ENCODE peak calls at places on chromosomes 5 and 9, in six cellular contexts. F, Z, V, K, E and Y are unnamed samples.

GRCh38 chr5:60668715-60669304 is 31.2 kb downstream of the DEPDC1B start:
- DNase-seq in F (no peak), Z (no peak), V (peak), K (peak), E (no peak), Y (peak)

GRCh38 chr5:178496661-178497060 is 93.5 kb downstream of the COL23A1 start:
- DNase-seq in F (no peak), Z (no peak), V (no peak), K (no peak), E (no peak), Y (no peak)

GRCh38 chr5:146595088-146595487 is 79.1 kb upstream of the GPR151 start:
- DNase-seq in F (no peak), Z (no peak), V (peak), K (peak), E (no peak), Y (no peak)

GRCh38 chr9:72856985-72857631 is 95.7 kb downstream of the ALDH1A1 start:
- DNase-seq in F (peak), Z (peak), V (peak), K (peak), E (peak), Y (peak)

GRCh38 chr5:113606298-113607134 is 93.0 kb downstream of the YTHDC2 start:
- DNase-seq in F (peak), Z (no peak), V (peak), K (peak), E (peak), Y (peak)

GRCh38 chr9:14769235-14769580 is 46.7 kb upstream of the CER1 start:
- DNase-seq in F (no peak), Z (no peak), V (peak), K (peak), E (no peak), Y (no peak)

GRCh38 chr5:100872409-100873190 is 30.5 kb downstream of the ST8SIA4 start:
- DNase-seq in F (no peak), Z (no peak), V (no peak), K (no peak), E (no peak), Y (no peak)

GRCh38 chr9:134534661-134535080 is 106.9 kb upstream of the COL5A1 start:
- DNase-seq in F (no peak), Z (no peak), V (no peak), K (no peak), E (no peak), Y (no peak)

DNA sequence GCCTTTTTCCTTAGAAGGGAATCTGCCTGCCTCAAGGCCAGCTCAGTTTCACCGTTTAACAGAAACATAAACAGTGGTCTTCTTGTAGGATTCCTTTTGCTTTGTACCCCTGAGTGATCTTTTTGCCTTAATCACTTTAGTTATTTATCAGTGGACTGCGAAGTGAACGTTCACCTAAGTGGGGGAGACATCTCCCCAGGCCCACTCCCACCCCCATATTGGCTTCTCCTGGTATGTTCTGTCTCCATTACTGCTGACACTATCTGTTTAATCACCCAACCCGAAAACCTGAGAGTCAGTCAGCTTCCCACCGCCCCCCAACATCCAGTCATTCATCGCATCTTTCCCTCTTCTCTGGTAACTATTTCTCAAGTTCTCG is 1.4 kb downstream of the SKP2 start:
- DNase-seq in F (no peak), Z (no peak), V (no peak), K (no peak), E (no peak), Y (no peak)
- H3K27ac ChIP-seq in F (no peak), Z (peak), V (no peak), K (peak), E (no peak), Y (no peak)

DNA sequence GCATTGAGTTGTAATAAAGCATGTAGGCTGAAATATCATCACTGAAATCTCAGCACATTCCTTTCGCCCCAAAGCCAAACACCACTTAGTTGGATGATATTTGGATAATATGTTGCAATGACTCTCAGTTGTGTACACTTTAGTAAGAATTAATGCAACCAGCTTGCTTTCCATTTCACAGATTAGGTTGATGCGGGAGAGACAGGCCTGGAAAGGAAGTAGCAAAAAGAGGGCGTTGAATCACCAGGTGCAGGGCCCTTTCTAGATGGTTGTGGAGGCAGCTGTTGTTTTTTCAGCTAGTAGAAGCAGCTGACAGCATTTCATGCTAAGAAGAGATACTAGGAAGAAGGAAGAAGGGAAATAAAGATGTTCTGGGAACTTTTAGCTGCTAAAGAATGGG is 30.9 kb downstream of the DMRT3 start:
- DNase-seq in F (no peak), Z (no peak), V (no peak), K (no peak), E (no peak), Y (no peak)
- H3K27ac ChIP-seq in F (no peak), Z (no peak), V (no peak), K (no peak), E (no peak), Y (no peak)

GRCh38 chr5:139565411-139566305 is 4.5 kb downstream of the UBE2D2 start:
- DNase-seq in F (no peak), Z (no peak), V (no peak), K (no peak), E (no peak), Y (peak)

GRCh38 chr5:139566611-139567010 is 5.5 kb downstream of the UBE2D2 start:
- DNase-seq in F (no peak), Z (no peak), V (no peak), K (no peak), E (no peak), Y (no peak)

GRCh38 chr5:139560752-139561654 is at the start of gene UBE2D2:
- DNase-seq in F (peak), Z (peak), V (peak), K (peak), E (peak), Y (peak)

GRCh38 chr5:139561655-139562451 is 714 bp downstream of the UBE2D2 start:
- DNase-seq in F (no peak), Z (no peak), V (peak), K (peak), E (peak), Y (peak)

DNA sequence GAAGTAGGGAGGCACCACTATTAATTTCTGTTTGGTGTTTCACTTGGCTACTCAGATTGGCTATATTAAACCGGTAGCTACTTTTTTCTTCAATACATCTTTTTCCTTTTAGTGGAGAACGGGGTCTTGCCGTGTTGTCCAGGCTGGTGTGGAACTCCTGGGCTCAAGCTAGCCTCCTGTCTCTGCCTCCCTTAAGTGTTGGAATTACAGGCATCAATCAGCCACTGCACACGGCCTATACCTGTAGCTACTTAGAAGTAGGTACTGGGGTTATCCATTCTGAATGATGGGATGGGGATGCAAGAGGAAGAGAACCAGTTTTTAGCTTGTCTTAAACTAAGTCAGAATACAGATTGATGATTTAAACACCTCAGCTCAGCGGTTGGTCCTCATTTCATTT is 1.7 kb downstream of the UBE2D2 start:
- DNase-seq in F (no peak), Z (no peak), V (no peak), K (no peak), E (no peak), Y (no peak)
- H3K27ac ChIP-seq in F (peak), Z (peak), V (no peak), K (peak), E (no peak), Y (no peak)

DNA sequence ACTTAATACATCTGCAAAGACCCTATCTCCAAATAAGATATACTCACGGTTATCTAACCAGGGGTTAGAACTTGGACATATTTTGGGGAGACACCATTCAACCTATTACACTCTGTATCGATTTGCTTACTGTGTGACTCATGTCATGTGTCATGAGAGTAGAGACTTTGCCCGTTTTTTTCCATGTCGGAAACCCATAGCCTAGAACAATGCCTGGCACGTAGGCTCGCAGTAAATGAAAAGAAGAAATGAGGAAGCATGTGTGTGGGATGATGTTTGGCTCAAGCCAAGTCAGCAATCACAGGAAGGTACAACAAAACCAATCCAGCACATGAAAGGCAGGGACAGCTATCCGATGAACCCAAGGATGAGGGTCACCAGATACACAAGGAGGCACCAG is 94.6 kb upstream of the DNAH5 start:
- DNase-seq in F (no peak), Z (no peak), V (no peak), K (no peak), E (no peak), Y (no peak)
- H3K27ac ChIP-seq in F (no peak), Z (no peak), V (no peak), K (peak), E (no peak), Y (no peak)

GRCh38 chr5:138951091-138951985 is 76.2 kb upstream of the LRRTM2 start:
- DNase-seq in F (no peak), Z (no peak), V (no peak), K (no peak), E (peak), Y (no peak)

GRCh38 chr5:138950411-138951011 is 75.4 kb upstream of the LRRTM2 start:
- DNase-seq in F (no peak), Z (no peak), V (no peak), K (no peak), E (peak), Y (no peak)

GRCh38 chr5:138948391-138949222 is 73.5 kb upstream of the LRRTM2 start:
- DNase-seq in F (no peak), Z (no peak), V (no peak), K (no peak), E (peak), Y (no peak)

GRCh38 chr5:138949223-138949574 is 74.1 kb upstream of the LRRTM2 start:
- DNase-seq in F (no peak), Z (no peak), V (no peak), K (no peak), E (peak), Y (no peak)

GRCh38 chr5:138949988-138950387 is 74.9 kb upstream of the LRRTM2 start:
- DNase-seq in F (no peak), Z (no peak), V (no peak), K (no peak), E (peak), Y (no peak)
- H3K27ac ChIP-seq in F (peak), Z (no peak), V (no peak), K (no peak), E (peak), Y (no peak)

DNA sequence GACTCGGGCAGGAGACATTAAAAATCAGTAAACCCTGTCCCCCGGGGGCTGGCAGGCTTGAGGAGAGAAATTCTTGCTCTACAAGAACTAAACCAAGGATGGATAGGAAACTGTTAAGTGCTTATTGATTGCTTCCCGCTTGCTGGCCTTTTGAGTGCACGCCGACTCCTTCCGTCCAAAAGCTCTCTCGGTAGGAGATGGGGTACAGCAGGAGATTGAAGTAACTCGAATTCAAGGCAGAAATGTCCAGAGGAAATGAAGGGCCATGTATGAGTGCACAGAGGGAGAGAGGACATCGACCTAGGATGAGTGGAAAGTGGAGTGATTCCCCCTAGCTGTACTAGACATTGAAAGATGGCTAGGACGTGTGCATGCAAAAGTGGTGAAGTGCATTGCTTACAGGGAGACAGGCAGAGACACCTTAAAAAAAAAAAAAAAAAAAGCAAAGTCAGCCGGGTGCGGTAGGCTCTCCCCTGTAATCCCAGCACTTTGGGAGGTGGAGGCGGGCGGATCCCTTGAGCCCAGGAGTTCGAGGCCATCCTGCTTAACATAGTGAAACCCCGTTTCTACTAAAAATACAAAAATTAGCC is 962 bp downstream of the RECK start:
- DNase-seq in F (peak), Z (no peak), V (no peak), K (peak), E (no peak), Y (no peak)
- H3K27ac ChIP-seq in F (peak), Z (no peak), V (no peak), K (peak), E (no peak), Y (peak)